ENCODE peak calls at places on chromosome X, in eight cellular contexts. One of them, this sample, is unnamed.

GRCh38 chrX:39941332-39941920 is 156.3 kb downstream of the BCOR start:
- DNase-seq in Panc1: no peak
- DNase-seq in body of pancreas: no peak
- DNase-seq in tibial nerve: no peak
- DNase-seq in H9: no peak
- DNase-seq in nephron progenitor cell: no peak
- DNase-seq in CD8-positive, alpha-beta T cell: no peak
- DNase-seq in BE2C: peak; percentile 48
- DNase-seq in this sample: no peak

GRCh38 chrX:41971346-41971745 is 48.0 kb upstream of the CASK start:
- DNase-seq in CD8-positive, alpha-beta T cell: no peak
- DNase-seq in BE2C: no peak
- DNase-seq in body of pancreas: no peak
- DNase-seq in tibial nerve: no peak
- DNase-seq in H9: peak; percentile 48
- DNase-seq in Panc1: no peak
- DNase-seq in nephron progenitor cell: no peak
- DNase-seq in this sample: no peak

GRCh38 chrX:105331244-105331643 is 110.8 kb upstream of the TEX13A start:
- DNase-seq in nephron progenitor cell: no peak
- DNase-seq in body of pancreas: no peak
- DNase-seq in H9: no peak
- DNase-seq in Panc1: no peak
- DNase-seq in CD8-positive, alpha-beta T cell: no peak
- DNase-seq in BE2C: no peak
- DNase-seq in tibial nerve: no peak
- DNase-seq in this sample: no peak

GRCh38 chrX:53281321-53281822 is at the start of gene IQSEC2:
- DNase-seq in CD8-positive, alpha-beta T cell: no peak
- DNase-seq in H9: peak; percentile 67
- DNase-seq in BE2C: peak; percentile 36
- DNase-seq in tibial nerve: peak; percentile 69
- DNase-seq in Panc1: no peak
- DNase-seq in body of pancreas: peak; percentile 80
- DNase-seq in nephron progenitor cell: peak; percentile 61
- DNase-seq in this sample: peak; percentile 85

GRCh38 chrX:155127940-155128339 is 56.6 kb downstream of the BRCC3 start:
- DNase-seq in CD8-positive, alpha-beta T cell: no peak
- DNase-seq in H9: no peak
- DNase-seq in body of pancreas: no peak
- DNase-seq in BE2C: no peak
- DNase-seq in nephron progenitor cell: no peak
- DNase-seq in tibial nerve: no peak
- DNase-seq in Panc1: no peak
- DNase-seq in this sample: no peak

GRCh38 chrX:21958888-21959287 is 18.4 kb downstream of the SMS start:
- DNase-seq in body of pancreas: no peak
- DNase-seq in CD8-positive, alpha-beta T cell: no peak
- DNase-seq in tibial nerve: no peak
- DNase-seq in nephron progenitor cell: no peak
- DNase-seq in BE2C: no peak
- DNase-seq in Panc1: no peak
- DNase-seq in H9: no peak
- DNase-seq in this sample: no peak

GRCh38 chrX:152641256-152641875 is 3.7 kb downstream of the GABRQ start:
- DNase-seq in tibial nerve: no peak
- DNase-seq in BE2C: no peak
- DNase-seq in Panc1: no peak
- DNase-seq in CD8-positive, alpha-beta T cell: no peak
- DNase-seq in body of pancreas: no peak
- DNase-seq in H9: peak; percentile 77
- DNase-seq in nephron progenitor cell: no peak
- DNase-seq in this sample: no peak

GRCh38 chrX:4382273-4382672 is 668.8 kb upstream of the PRKX start:
- DNase-seq in CD8-positive, alpha-beta T cell: no peak
- DNase-seq in nephron progenitor cell: no peak
- DNase-seq in Panc1: no peak
- DNase-seq in body of pancreas: no peak
- DNase-seq in tibial nerve: no peak
- DNase-seq in BE2C: no peak
- DNase-seq in H9: peak; percentile 40
- DNase-seq in this sample: no peak

GRCh38 chrX:8737883-8738282 is 5.9 kb upstream of the ANOS1 start:
- DNase-seq in CD8-positive, alpha-beta T cell: no peak
- DNase-seq in body of pancreas: no peak
- DNase-seq in tibial nerve: no peak
- DNase-seq in BE2C: no peak
- DNase-seq in Panc1: no peak
- DNase-seq in H9: no peak
- DNase-seq in nephron progenitor cell: no peak
- DNase-seq in this sample: no peak

GRCh38 chrX:103631145-103631544 is 2.4 kb downstream of the TCEAL1 start:
- DNase-seq in H9: no peak
- DNase-seq in nephron progenitor cell: no peak
- DNase-seq in tibial nerve: no peak
- DNase-seq in Panc1: no peak
- DNase-seq in body of pancreas: no peak
- DNase-seq in CD8-positive, alpha-beta T cell: no peak
- DNase-seq in BE2C: no peak
- DNase-seq in this sample: no peak

GRCh38 chrX:39012561-39013209 is 211.4 kb downstream of the MID1IP1 start:
- DNase-seq in tibial nerve: no peak
- DNase-seq in CD8-positive, alpha-beta T cell: no peak
- DNase-seq in Panc1: no peak
- DNase-seq in nephron progenitor cell: no peak
- DNase-seq in body of pancreas: no peak
- DNase-seq in H9: no peak
- DNase-seq in BE2C: no peak
- DNase-seq in this sample: no peak

GRCh38 chrX:8245411-8245810 is 74.3 kb upstream of the VCX2 start:
- DNase-seq in BE2C: no peak
- DNase-seq in Panc1: no peak
- DNase-seq in tibial nerve: no peak
- DNase-seq in body of pancreas: no peak
- DNase-seq in CD8-positive, alpha-beta T cell: no peak
- DNase-seq in nephron progenitor cell: peak; percentile 31
- DNase-seq in H9: no peak
- DNase-seq in this sample: no peak

GRCh38 chrX:50725310-50725709 is 88.7 kb downstream of the SHROOM4 start:
- DNase-seq in Panc1: no peak
- DNase-seq in nephron progenitor cell: no peak
- DNase-seq in tibial nerve: no peak
- DNase-seq in H9: no peak
- DNase-seq in BE2C: no peak
- DNase-seq in CD8-positive, alpha-beta T cell: no peak
- DNase-seq in body of pancreas: no peak
- DNase-seq in this sample: no peak

GRCh38 chrX:9048801-9049200 is 14.9 kb upstream of the FAM9B start:
- DNase-seq in nephron progenitor cell: no peak
- DNase-seq in Panc1: no peak
- DNase-seq in BE2C: no peak
- DNase-seq in tibial nerve: no peak
- DNase-seq in body of pancreas: no peak
- DNase-seq in CD8-positive, alpha-beta T cell: no peak
- DNase-seq in H9: no peak
- DNase-seq in this sample: no peak

GRCh38 chrX:105190252-105190853 is 30.1 kb downstream of the TEX13A start:
- DNase-seq in H9: no peak
- DNase-seq in tibial nerve: peak; percentile 7
- DNase-seq in CD8-positive, alpha-beta T cell: no peak
- DNase-seq in nephron progenitor cell: peak; percentile 30
- DNase-seq in body of pancreas: peak; percentile 14
- DNase-seq in BE2C: no peak
- DNase-seq in Panc1: peak; percentile 36
- DNase-seq in this sample: peak; percentile 33

GRCh38 chrX:30144971-30145731 is 70.2 kb upstream of the MAGEB2 start:
- DNase-seq in nephron progenitor cell: no peak
- DNase-seq in body of pancreas: no peak
- DNase-seq in BE2C: no peak
- DNase-seq in tibial nerve: no peak
- DNase-seq in H9: no peak
- DNase-seq in CD8-positive, alpha-beta T cell: no peak
- DNase-seq in Panc1: no peak
- DNase-seq in this sample: no peak

GRCh38 chrX:72468607-72469006 is 104.0 kb downstream of the HDAC8 start:
- DNase-seq in Panc1: no peak
- DNase-seq in H9: no peak
- DNase-seq in CD8-positive, alpha-beta T cell: no peak
- DNase-seq in tibial nerve: no peak
- DNase-seq in BE2C: no peak
- DNase-seq in nephron progenitor cell: no peak
- DNase-seq in body of pancreas: no peak
- DNase-seq in this sample: no peak

GRCh38 chrX:40174594-40175415 is 77.0 kb upstream of the BCOR start:
- DNase-seq in tibial nerve: no peak
- DNase-seq in nephron progenitor cell: peak; percentile 62
- DNase-seq in Panc1: no peak
- DNase-seq in CD8-positive, alpha-beta T cell: no peak
- DNase-seq in body of pancreas: peak; percentile 52
- DNase-seq in BE2C: peak; percentile 79
- DNase-seq in H9: peak; percentile 75
- DNase-seq in this sample: no peak

GRCh38 chrX:102712216-102712966 is at the start of gene GPRASP2:
- DNase-seq in BE2C: peak; percentile 34
- DNase-seq in tibial nerve: no peak
- DNase-seq in body of pancreas: peak; percentile 48
- DNase-seq in CD8-positive, alpha-beta T cell: no peak
- DNase-seq in Panc1: no peak
- DNase-seq in H9: peak; percentile 58
- DNase-seq in nephron progenitor cell: peak; percentile 67
- DNase-seq in this sample: peak; percentile 49

GRCh38 chrX:107730991-107731766 is 44.4 kb downstream of the TSC22D3 start:
- DNase-seq in BE2C: no peak
- DNase-seq in body of pancreas: no peak
- DNase-seq in H9: no peak
- DNase-seq in CD8-positive, alpha-beta T cell: no peak
- DNase-seq in nephron progenitor cell: no peak
- DNase-seq in Panc1: no peak
- DNase-seq in tibial nerve: no peak
- DNase-seq in this sample: peak; percentile 12

GRCh38 chrX:8139713-8140112 is 31.4 kb downstream of the VCX2 start:
- DNase-seq in Panc1: no peak
- DNase-seq in CD8-positive, alpha-beta T cell: no peak
- DNase-seq in tibial nerve: no peak
- DNase-seq in body of pancreas: no peak
- DNase-seq in BE2C: no peak
- DNase-seq in H9: no peak
- DNase-seq in nephron progenitor cell: no peak
- DNase-seq in this sample: no peak

GRCh38 chrX:69060631-69061408 is 104.4 kb downstream of the PJA1 start:
- DNase-seq in Panc1: no peak
- DNase-seq in body of pancreas: peak; percentile 27
- DNase-seq in CD8-positive, alpha-beta T cell: no peak
- DNase-seq in nephron progenitor cell: peak; percentile 43
- DNase-seq in H9: peak; percentile 51
- DNase-seq in BE2C: no peak
- DNase-seq in tibial nerve: peak; percentile 66
- DNase-seq in this sample: peak; percentile 53

GRCh38 chrX:110985470-110985869 is 110.5 kb upstream of the PAK3 start:
- DNase-seq in BE2C: no peak
- DNase-seq in body of pancreas: no peak
- DNase-seq in CD8-positive, alpha-beta T cell: no peak
- DNase-seq in tibial nerve: no peak
- DNase-seq in Panc1: no peak
- DNase-seq in H9: no peak
- DNase-seq in nephron progenitor cell: no peak
- DNase-seq in this sample: no peak

GRCh38 chrX:81528041-81528440 is 326.1 kb downstream of the SH3BGRL start:
- DNase-seq in CD8-positive, alpha-beta T cell: no peak
- DNase-seq in tibial nerve: no peak
- DNase-seq in BE2C: no peak
- DNase-seq in Panc1: no peak
- DNase-seq in H9: no peak
- DNase-seq in nephron progenitor cell: no peak
- DNase-seq in body of pancreas: no peak
- DNase-seq in this sample: no peak

DNA sequence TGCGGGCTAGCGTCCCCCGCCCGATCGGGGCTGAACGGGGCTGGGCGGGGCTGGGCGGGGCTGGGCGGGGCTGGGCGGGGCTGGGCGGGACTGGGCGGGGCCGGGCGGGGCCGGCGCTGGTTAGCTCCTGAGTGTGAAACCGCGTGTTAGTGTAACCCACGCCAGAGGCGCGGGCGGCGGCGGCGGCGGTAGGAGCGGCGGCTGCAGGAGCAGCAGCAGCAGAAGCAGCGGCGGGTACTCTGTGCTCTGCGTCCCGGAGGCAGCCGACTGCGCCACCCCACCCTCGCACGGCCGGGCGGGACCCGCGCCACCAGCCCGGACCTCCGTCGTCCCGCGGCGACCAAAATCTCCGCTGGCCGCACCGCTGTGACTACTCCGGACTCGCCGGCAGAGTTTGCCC is 128.1 kb downstream of the LAS1L start:
- DNase-seq in BE2C: no peak
- DNase-seq in body of pancreas: no peak
- DNase-seq in CD8-positive, alpha-beta T cell: no peak
- DNase-seq in nephron progenitor cell: no peak
- DNase-seq in tibial nerve: no peak
- DNase-seq in Panc1: no peak
- DNase-seq in H9: peak; percentile 28
- DNase-seq in this sample: no peak
- TF ChIP-seq CTCF in BE2C: no peak
- TF ChIP-seq CTCF in body of pancreas: no peak
- TF ChIP-seq CTCF in CD8-positive, alpha-beta T cell: no peak
- TF ChIP-seq CTCF in nephron progenitor cell: no peak
- TF ChIP-seq CTCF in tibial nerve: no peak
- TF ChIP-seq CTCF in Panc1: no peak
- TF ChIP-seq CTCF in H9: no peak
- TF ChIP-seq CTCF in this sample: no peak

GRCh38 chrX:24357101-24357500 is 3.3 kb upstream of the SUPT20HL1 start:
- DNase-seq in nephron progenitor cell: no peak
- DNase-seq in H9: no peak
- DNase-seq in BE2C: no peak
- DNase-seq in CD8-positive, alpha-beta T cell: no peak
- DNase-seq in body of pancreas: no peak
- DNase-seq in tibial nerve: no peak
- DNase-seq in Panc1: no peak
- DNase-seq in this sample: no peak
- TF ChIP-seq CTCF in nephron progenitor cell: no peak
- TF ChIP-seq CTCF in H9: no peak
- TF ChIP-seq CTCF in BE2C: no peak
- TF ChIP-seq CTCF in CD8-positive, alpha-beta T cell: no peak
- TF ChIP-seq CTCF in body of pancreas: no peak
- TF ChIP-seq CTCF in tibial nerve: no peak
- TF ChIP-seq CTCF in Panc1: no peak
- TF ChIP-seq CTCF in this sample: no peak

GRCh38 chrX:45801554-45801953 is 600.9 kb upstream of the DIPK2B start:
- DNase-seq in H9: no peak
- DNase-seq in nephron progenitor cell: no peak
- DNase-seq in Panc1: no peak
- DNase-seq in body of pancreas: no peak
- DNase-seq in tibial nerve: no peak
- DNase-seq in CD8-positive, alpha-beta T cell: no peak
- DNase-seq in BE2C: no peak
- DNase-seq in this sample: no peak
- TF ChIP-seq CTCF in H9: peak; percentile 47
- TF ChIP-seq CTCF in nephron progenitor cell: peak; percentile 8
- TF ChIP-seq CTCF in Panc1: peak; percentile 62
- TF ChIP-seq CTCF in body of pancreas: peak; percentile 18
- TF ChIP-seq CTCF in tibial nerve: no peak
- TF ChIP-seq CTCF in CD8-positive, alpha-beta T cell: peak; percentile 36
- TF ChIP-seq CTCF in BE2C: peak; percentile 19
- TF ChIP-seq CTCF in this sample: no peak

GRCh38 chrX:129609395-129609794 is 45.4 kb downstream of the APLN start:
- DNase-seq in BE2C: no peak
- DNase-seq in H9: no peak
- DNase-seq in body of pancreas: no peak
- DNase-seq in CD8-positive, alpha-beta T cell: no peak
- DNase-seq in Panc1: no peak
- DNase-seq in nephron progenitor cell: no peak
- DNase-seq in tibial nerve: no peak
- DNase-seq in this sample: no peak
- TF ChIP-seq CTCF in BE2C: peak; percentile 18
- TF ChIP-seq CTCF in H9: peak; percentile 35
- TF ChIP-seq CTCF in body of pancreas: no peak
- TF ChIP-seq CTCF in CD8-positive, alpha-beta T cell: no peak
- TF ChIP-seq CTCF in Panc1: no peak
- TF ChIP-seq CTCF in nephron progenitor cell: no peak
- TF ChIP-seq CTCF in tibial nerve: no peak
- TF ChIP-seq CTCF in this sample: no peak

This sample was measured in Calu3.